ENCODE peak calls at places on chromosomes 12 and 14, in ten cellular contexts. S, N, I, D, M, Y, A, C, L and G are unnamed samples.

GRCh38 chr14:44180975-44181374 is 326.1 kb downstream of the FSCB start:
- DNase-seq in N (no peak), L (no peak), A (no peak), Y (no peak), D (no peak), S (no peak), C (peak; percentile 20), I (no peak), M (no peak), G (no peak)

GRCh38 chr12:132407525-132407924 is 78.1 kb upstream of the GALNT9 start:
- DNase-seq in I (no peak), Y (no peak), C (peak; percentile 57), S (no peak), L (no peak), D (no peak), A (no peak), M (no peak), N (no peak), G (no peak)

GRCh38 chr12:93221841-93222240 is 155.9 kb upstream of the NUDT4 start:
- DNase-seq in A (no peak), D (no peak), I (no peak), C (no peak), Y (no peak), N (no peak), M (no peak), L (no peak), S (no peak), G (no peak)

GRCh38 chr14:95256776-95257060 is 63.0 kb downstream of the CLMN start:
- DNase-seq in C (no peak), N (no peak), I (no peak), S (no peak), L (no peak), Y (no peak), D (no peak), M (no peak), A (no peak), G (no peak)

GRCh38 chr12:42725839-42726238 is 136.3 kb upstream of the PRICKLE1 start:
- DNase-seq in S (no peak), I (no peak), C (peak; percentile 72), L (no peak), A (no peak), Y (no peak), M (no peak), D (no peak), N (no peak), G (no peak)

GRCh38 chr14:101230161-101230850 is 326.8 kb upstream of the RTL1 start:
- DNase-seq in L (peak; percentile 5), A (no peak), Y (no peak), C (peak; percentile 11), D (no peak), M (no peak), N (no peak), I (no peak), S (no peak), G (peak; percentile 58)

GRCh38 chr12:48194780-48195179 is 8.3 kb downstream of the OR10AD1 start:
- DNase-seq in D (no peak), I (no peak), L (no peak), S (no peak), C (peak; percentile 54), Y (no peak), A (no peak), N (no peak), M (no peak), G (no peak)

GRCh38 chr14:21672116-21672515 is 1.5 kb downstream of the OR4E1 start:
- DNase-seq in C (peak; percentile 20), A (no peak), M (no peak), D (no peak), Y (no peak), L (no peak), S (no peak), I (no peak), N (no peak), G (no peak)

GRCh38 chr14:97033556-97034081 is 236.4 kb downstream of the VRK1 start:
- DNase-seq in Y (no peak), M (no peak), D (no peak), I (no peak), A (no peak), L (no peak), S (peak; percentile 32), N (no peak), C (no peak), G (no peak)

GRCh38 chr14:94162466-94162865 is 11.7 kb upstream of the PPP4R4 start:
- DNase-seq in D (no peak), Y (no peak), S (no peak), N (no peak), M (no peak), A (no peak), C (no peak), I (no peak), L (no peak), G (no peak)

GRCh38 chr14:75132374-75133086 is 5.7 kb upstream of the NEK9 start:
- DNase-seq in A (peak; percentile 65), N (peak; percentile 56), I (peak; percentile 85), S (peak; percentile 30), L (peak; percentile 74), D (peak; percentile 42), M (peak; percentile 41), C (peak; percentile 87), Y (no peak), G (peak; percentile 38)

GRCh38 chr12:89117448-89118034 is 234.8 kb downstream of the DUSP6 start:
- DNase-seq in Y (no peak), A (peak; percentile 88), I (no peak), N (no peak), D (no peak), M (no peak), C (no peak), S (no peak), L (no peak), G (no peak)

GRCh38 chr12:28512876-28513275 is 322.6 kb downstream of the CCDC91 start:
- DNase-seq in M (no peak), C (no peak), L (no peak), D (no peak), I (no peak), N (no peak), S (no peak), Y (no peak), A (no peak), G (no peak)

GRCh38 chr12:121793501-121793835 is at the start of gene RHOF:
- DNase-seq in N (no peak), M (no peak), Y (no peak), L (peak; percentile 71), C (no peak), A (peak; percentile 66), S (peak; percentile 69), I (no peak), D (peak; percentile 46), G (no peak)

GRCh38 chr12:28191690-28192089 is 1.4 kb downstream of the CCDC91 start:
- DNase-seq in L (peak; percentile 26), A (peak; percentile 11), C (peak; percentile 40), D (no peak), I (no peak), S (no peak), M (no peak), Y (no peak), N (peak; percentile 21), G (no peak)

GRCh38 chr12:53844989-53845836 is 93.4 kb upstream of the HOXC13 start:
- DNase-seq in S (no peak), L (no peak), A (peak; percentile 60), C (peak; percentile 13), M (no peak), D (no peak), I (no peak), N (no peak), Y (no peak), G (no peak)

GRCh38 chr12:12583510-12583909 is 20.8 kb upstream of the DUSP16 start:
- DNase-seq in N (no peak), C (no peak), M (no peak), D (no peak), L (no peak), I (no peak), Y (no peak), A (no peak), S (no peak), G (no peak)

GRCh38 chr12:49789992-49790391 is 38.2 kb downstream of the NCKAP5L start:
- DNase-seq in S (peak; percentile 48), Y (no peak), I (no peak), L (no peak), D (no peak), N (no peak), A (no peak), C (no peak), M (no peak), G (no peak)

GRCh38 chr12:62621239-62621638 is 154.6 kb downstream of the MON2 start:
- DNase-seq in S (no peak), Y (no peak), M (no peak), L (no peak), I (peak; percentile 55), C (no peak), N (no peak), A (no peak), D (no peak), G (no peak)

GRCh38 chr12:120814903-120815429 is 89.2 kb downstream of the SPPL3 start:
- DNase-seq in Y (no peak), C (no peak), A (no peak), I (no peak), M (no peak), N (no peak), D (no peak), L (no peak), S (no peak), G (no peak)

GRCh38 chr14:50906326-50906725 is 34.5 kb downstream of the ABHD12B start:
- DNase-seq in L (no peak), N (no peak), A (no peak), S (no peak), D (no peak), C (no peak), I (no peak), Y (no peak), M (no peak), G (no peak)

GRCh38 chr14:74324945-74325361 is 22.2 kb upstream of the ABCD4 start:
- DNase-seq in I (peak; percentile 6), L (peak; percentile 50), A (no peak), C (peak; percentile 59), N (peak; percentile 62), Y (no peak), M (peak; percentile 44), S (peak; percentile 24), D (no peak), G (no peak)

GRCh38 chr12:52307836-52308806 is 13.1 kb downstream of the KRT83 start:
- DNase-seq in I (peak; percentile 29), C (peak; percentile 41), N (peak; percentile 73), L (peak; percentile 72), Y (peak; percentile 12), S (peak; percentile 77), A (peak; percentile 75), M (peak; percentile 72), D (peak; percentile 5), G (peak; percentile 88)

GRCh38 chr12:105414088-105414487 is 83.6 kb downstream of the C12orf75 start:
- DNase-seq in Y (no peak), D (no peak), I (no peak), N (no peak), C (no peak), L (no peak), A (no peak), S (no peak), M (no peak), G (no peak)

GRCh38 chr12:98909749-98910148 is 264.7 kb downstream of the APAF1 start:
- DNase-seq in C (no peak), I (no peak), L (no peak), A (no peak), D (no peak), M (no peak), Y (no peak), N (peak; percentile 35), S (peak; percentile 73), G (no peak)

GRCh38 chr12:78959556-78959955 is 95.0 kb downstream of the SYT1 start:
- DNase-seq in Y (no peak), L (no peak), C (peak; percentile 20), I (no peak), S (no peak), N (no peak), M (no peak), A (no peak), D (no peak), G (no peak)

GRCh38 chr14:64040044-64040443 is 187.2 kb downstream of the SYNE2 start:
- DNase-seq in I (no peak), Y (no peak), A (no peak), L (no peak), N (no peak), M (no peak), S (no peak), C (peak; percentile 22), D (no peak), G (no peak)

GRCh38 chr12:47237751-47238211 is 158.0 kb upstream of the AMIGO2 start:
- DNase-seq in S (no peak), I (no peak), D (no peak), N (no peak), Y (no peak), L (no peak), C (peak; percentile 57), A (no peak), M (no peak), G (no peak)